ENCODE peak calls at places on chromosomes 3 and 15, in six cellular contexts. O is CD8-positive, alpha-beta T cell; E is tibial artery; P is MM.1S; D is K562; S is suprapubic skin. N is an unnamed sample.
A peak's percentile ranks its signal among the peaks of the same experiment; 100 is the strongest.

GRCh38 chr3:170420307-170420821 is 1.7 kb downstream of the CLDN11 start:
- DNase-seq in O (no peak), E (no peak), P (no peak), D (no peak), S (no peak), N (no peak)

GRCh38 chr3:45623846-45624245 is 29.3 kb downstream of the LIMD1 start:
- DNase-seq in O (no peak), E (no peak), P (no peak), D (no peak), S (no peak), N (no peak)

GRCh38 chr3:13019243-13019701 is 54.0 kb downstream of the IQSEC1 start:
- DNase-seq in O (no peak), E (peak; percentile 81), P (peak; percentile 60), D (peak; percentile 66), S (no peak), N (no peak)

GRCh38 chr15:66993874-66994696 is 71.3 kb upstream of the SMAD3 start:
- DNase-seq in O (no peak), E (no peak), P (no peak), D (no peak), S (no peak), N (no peak)

GRCh38 chr15:79370716-79371115 is 59.8 kb downstream of the TMED3 start:
- DNase-seq in O (no peak), E (no peak), P (no peak), D (peak; percentile 12), S (no peak), N (peak; percentile 79)

GRCh38 chr3:178342111-178342510 is 194.1 kb upstream of the KCNMB2 start:
- DNase-seq in O (no peak), E (no peak), P (no peak), D (no peak), S (no peak), N (no peak)

GRCh38 chr3:135503429-135504083 is 462.0 kb upstream of the PPP2R3A start:
- DNase-seq in O (no peak), E (peak; percentile 68), P (peak; percentile 78), D (peak; percentile 57), S (no peak), N (peak; percentile 21)

GRCh38 chr3:131491775-131492174 is 11.0 kb downstream of the MRPL3 start:
- DNase-seq in O (no peak), E (no peak), P (no peak), D (no peak), S (no peak), N (no peak)

GRCh38 chr3:60954049-60954448 is 297.2 kb downstream of the FHIT start:
- DNase-seq in O (no peak), E (no peak), P (no peak), D (no peak), S (no peak), N (no peak)

GRCh38 chr3:49785565-49786356 is 581 bp downstream of the IP6K1 start:
- DNase-seq in O (no peak), E (no peak), P (peak; percentile 28), D (peak; percentile 27), S (no peak), N (no peak)

GRCh38 chr15:34154725-34155204 is 52.9 kb downstream of the PGBD4 start:
- DNase-seq in O (no peak), E (no peak), P (no peak), D (peak; percentile 4), S (no peak), N (no peak)

GRCh38 chr3:27216955-27217552 is 152.1 kb downstream of the NEK10 start:
- DNase-seq in O (no peak), E (no peak), P (no peak), D (no peak), S (no peak), N (no peak)

GRCh38 chr3:128491071-128491899 is 1.7 kb downstream of the GATA2 start:
- DNase-seq in O (no peak), E (peak; percentile 59), P (no peak), D (peak; percentile 45), S (peak; percentile 70), N (no peak)

GRCh38 chr3:57917611-57918010 is 90.6 kb upstream of the FLNB start:
- DNase-seq in O (no peak), E (no peak), P (no peak), D (no peak), S (no peak), N (no peak)

GRCh38 chr3:36804295-36805055 is 40.1 kb upstream of the DCLK3 start:
- DNase-seq in O (no peak), E (no peak), P (no peak), D (no peak), S (no peak), N (peak; percentile 14)

GRCh38 chr15:55234800-55235104 is 38.0 kb upstream of the RSL24D1 start:
- DNase-seq in O (no peak), E (no peak), P (no peak), D (no peak), S (no peak), N (no peak)

GRCh38 chr15:83928392-83928734 is 274.4 kb downstream of the ADAMTSL3 start:
- DNase-seq in O (no peak), E (no peak), P (peak; percentile 86), D (no peak), S (no peak), N (no peak)

GRCh38 chr3:13143381-13144004 is 70.3 kb upstream of the IQSEC1 start:
- DNase-seq in O (no peak), E (peak; percentile 54), P (no peak), D (no peak), S (peak; percentile 29), N (no peak)

GRCh38 chr15:57993409-57993808 is 72.1 kb downstream of the ALDH1A2 start:
- DNase-seq in O (no peak), E (no peak), P (no peak), D (no peak), S (no peak), N (no peak)

GRCh38 chr15:34366271-34367043 is 539 bp downstream of the LPCAT4 start:
- DNase-seq in O (no peak), E (peak; percentile 76), P (peak; percentile 63), D (peak; percentile 84), S (no peak), N (peak; percentile 34)

GRCh38 chr3:4523710-4524422 is 30.7 kb downstream of the ITPR1 start:
- DNase-seq in O (no peak), E (no peak), P (no peak), D (peak; percentile 27), S (no peak), N (no peak)

GRCh38 chr15:41233367-41233771 is 2.3 kb downstream of the CHP1 start:
- DNase-seq in O (no peak), E (no peak), P (no peak), D (peak; percentile 85), S (no peak), N (no peak)

GRCh38 chr15:44264148-44264547 is 24.4 kb upstream of the GOLM2 start:
- DNase-seq in O (no peak), E (no peak), P (no peak), D (no peak), S (no peak), N (no peak)

GRCh38 chr3:141505166-141505565 is 18.3 kb downstream of the RASA2 start:
- DNase-seq in O (no peak), E (no peak), P (no peak), D (no peak), S (no peak), N (no peak)

GRCh38 chr3:141499965-141500364 is 13.1 kb downstream of the RASA2 start:
- DNase-seq in O (no peak), E (no peak), P (no peak), D (no peak), S (no peak), N (no peak)

GRCh38 chr3:141500397-141500796 is 13.6 kb downstream of the RASA2 start:
- DNase-seq in O (no peak), E (no peak), P (no peak), D (no peak), S (no peak), N (no peak)

GRCh38 chr3:141498592-141499223 is 11.9 kb downstream of the RASA2 start:
- DNase-seq in O (peak; percentile 66), E (no peak), P (peak; percentile 99), D (no peak), S (no peak), N (peak; percentile 98)

DNA sequence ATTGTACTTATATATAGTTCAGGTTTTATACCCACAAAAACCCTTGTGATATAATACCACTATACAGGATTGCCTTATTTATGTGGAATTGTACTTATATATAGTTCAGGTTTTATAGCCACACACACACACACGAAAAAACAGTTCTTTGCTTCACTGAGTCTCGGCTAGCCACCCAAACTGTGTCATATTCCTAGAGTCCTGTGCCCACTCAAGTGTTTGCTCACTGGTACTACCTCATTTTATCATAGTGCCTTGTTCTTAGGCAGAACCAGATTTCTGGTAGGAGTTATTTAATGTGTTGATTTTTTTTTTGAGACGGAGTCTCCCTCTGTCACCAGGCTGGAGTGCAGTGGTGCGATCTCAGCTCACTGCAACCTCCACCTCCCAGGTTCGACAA is 12.5 kb downstream of the RASA2 start:
- DNase-seq in O (no peak), E (no peak), P (no peak), D (no peak), S (no peak), N (no peak)
- H3K4me3 ChIP-seq in O (peak overlapping the region; percentile 31), E (no peak overlapping the region), P (peak overlapping the region; percentile 41), D (no peak overlapping the region), S (no peak overlapping the region), N (peak overlapping the region; percentile 59)

GRCh38 chr15:85588657-85589056 is 206.1 kb downstream of the KLHL25 start:
- DNase-seq in O (no peak), E (no peak), P (no peak), D (no peak), S (no peak), N (no peak)
- H3K4me3 ChIP-seq in O (no peak overlapping the region), E (no peak overlapping the region), P (no peak overlapping the region), D (no peak overlapping the region), S (no peak overlapping the region), N (no peak overlapping the region)

DNA sequence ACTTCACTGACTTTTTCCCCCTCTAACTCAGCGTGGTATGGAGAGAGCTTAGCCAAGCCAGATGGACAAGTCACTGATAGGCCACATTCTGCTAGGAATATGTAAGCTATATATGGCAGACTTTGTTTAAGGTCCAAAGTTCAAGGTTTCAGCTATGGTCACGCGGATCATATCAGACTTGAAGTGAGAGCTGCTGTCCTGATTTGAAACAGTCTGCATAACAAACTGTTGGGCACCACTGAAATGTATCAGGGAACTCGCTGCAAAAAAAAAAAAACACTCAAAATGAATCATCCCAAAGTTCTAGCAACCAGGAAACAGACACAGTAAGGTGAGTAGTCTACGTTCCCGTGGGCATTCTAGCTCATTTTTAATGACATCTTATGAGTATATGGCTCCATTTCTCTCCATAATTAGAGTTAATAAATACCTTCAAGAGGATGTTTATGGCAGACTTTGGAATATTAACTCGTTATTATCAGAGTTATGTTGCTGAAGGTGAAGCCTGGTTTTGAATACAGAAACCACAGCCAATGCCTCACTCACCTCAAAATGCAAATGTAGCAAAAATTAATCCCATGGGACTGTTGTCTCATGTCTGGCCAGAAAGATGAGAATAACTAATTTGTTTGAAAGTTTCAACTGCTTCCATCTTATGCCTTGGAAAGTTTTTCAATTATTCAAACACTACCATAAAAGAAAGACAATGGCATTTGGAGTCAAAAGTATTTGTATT is 12.3 kb downstream of the DPH3 start:
- DNase-seq in O (no peak), E (no peak), P (no peak), D (no peak), S (no peak), N (no peak)
- H3K4me3 ChIP-seq in O (no peak overlapping the region), E (no peak overlapping the region), P (no peak overlapping the region), D (no peak overlapping the region), S (no peak overlapping the region), N (no peak overlapping the region)

DNA sequence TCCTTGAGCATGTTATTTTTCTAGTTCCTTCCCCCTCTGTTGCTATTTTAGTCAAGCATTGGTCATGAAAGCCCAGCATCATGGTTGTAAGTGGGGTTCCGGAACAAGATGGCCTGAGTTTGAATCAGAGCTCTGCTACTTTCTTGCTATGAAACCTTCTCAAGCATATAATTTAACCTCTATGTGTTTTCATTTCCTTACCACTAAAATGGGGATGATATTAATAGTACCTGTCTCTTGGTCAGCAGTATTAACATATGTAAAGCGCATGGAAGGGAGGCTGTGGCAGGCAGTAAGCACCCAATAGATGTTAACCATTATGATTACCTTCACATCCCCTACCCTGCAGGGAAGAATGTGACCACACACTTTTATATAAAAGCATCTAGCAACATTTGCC is 14.3 kb upstream of the SPRED1 start:
- DNase-seq in O (no peak), E (no peak), P (peak; percentile 76), D (no peak), S (no peak), N (no peak)
- H3K4me3 ChIP-seq in O (no peak overlapping the region), E (no peak overlapping the region), P (no peak overlapping the region), D (no peak overlapping the region), S (no peak overlapping the region), N (no peak overlapping the region)

N was measured in Jurkat, Clone E6-1.